ENCODE peak calls at places on chromosomes 13 and 19, in five cellular contexts. L, M, A, C and B are unnamed samples. For H3K27me3 and H3K4me1, the result is how much of the 10 kb centered on the place peaks cover.

GRCh38 chr19:20969898-20970297 is 46.8 kb downstream of the ZNF85 start:
- DNase-seq in M (no peak), C (no peak), L (no peak), A (no peak), B (no peak)

GRCh38 chr19:14048439-14049153 is 13.3 kb downstream of the PALM3 start:
- DNase-seq in A (no peak), M (peak), C (peak), L (no peak), B (peak)

GRCh38 chr19:13363235-13363634 is 143.0 kb downstream of the CACNA1A start:
- DNase-seq in C (no peak), L (no peak), A (no peak), M (no peak), B (no peak)

GRCh38 chr19:58054792-58055482 is 4.1 kb upstream of the ZNF135 start:
- DNase-seq in C (no peak), L (no peak), M (peak), A (no peak), B (peak)

GRCh38 chr19:13018037-13018914 is 23.0 kb downstream of the NFIX start:
- DNase-seq in C (no peak), M (peak), L (no peak), A (no peak), B (no peak)

GRCh38 chr13:39825886-39826285 is 170.4 kb downstream of the COG6 start:
- DNase-seq in C (no peak), M (no peak), L (no peak), A (no peak), B (no peak)

GRCh38 chr19:3253270-3253669 is 28.8 kb downstream of the CELF5 start:
- DNase-seq in L (peak), M (no peak), A (no peak), C (no peak), B (no peak)

GRCh38 chr19:5292843-5293606 is 47.6 kb downstream of the PTPRS start:
- DNase-seq in C (peak), A (no peak), M (peak), L (no peak), B (peak)

GRCh38 chr19:17332360-17332676 is 2.3 kb downstream of the ANO8 start:
- DNase-seq in C (no peak), M (no peak), L (no peak), A (no peak), B (no peak)

GRCh38 chr19:17331254-17331558 is 3.4 kb downstream of the ANO8 start:
- DNase-seq in C (no peak), L (no peak), M (no peak), A (no peak), B (no peak)

GRCh38 chr19:17329768-17330545 is 4.7 kb downstream of the ANO8 start:
- DNase-seq in C (no peak), M (no peak), A (peak), L (no peak), B (no peak)

GRCh38 chr19:17329061-17329767 is 5.4 kb downstream of the ANO8 start:
- DNase-seq in C (no peak), M (peak), A (peak), L (no peak), B (no peak)

GRCh38 chr19:17330546-17331253 is 4.0 kb downstream of the ANO8 start:
- DNase-seq in A (no peak), C (no peak), M (no peak), L (no peak), B (no peak)
- H3K27me3 ChIP-seq in A (under half), C (under half), M (under half), L (under half), B (under half)

DNA sequence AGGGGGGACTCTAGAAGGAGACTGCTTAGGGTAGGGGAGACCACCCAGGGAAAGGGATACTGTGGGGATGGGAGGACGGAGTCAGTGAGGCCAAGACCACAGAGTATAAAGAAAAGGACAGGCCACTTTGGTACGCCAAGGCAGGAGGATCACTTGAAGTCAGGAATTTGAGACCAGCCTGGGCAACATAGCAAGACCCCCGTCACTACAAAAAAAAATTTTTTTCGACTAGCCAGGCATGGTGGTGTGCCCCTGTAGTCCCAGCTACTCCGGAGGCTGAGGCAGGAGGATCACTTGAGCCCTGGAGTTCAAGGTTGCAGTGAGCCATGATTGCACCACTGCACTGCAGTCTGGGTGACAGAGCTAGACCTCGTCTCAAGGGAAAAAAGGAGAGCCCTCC is 6.6 kb downstream of the IFNL3 start:
- DNase-seq in L (no peak), A (no peak), M (no peak), C (no peak), B (no peak)
- H3K27ac ChIP-seq in L (no peak), A (no peak), M (no peak), C (no peak), B (no peak)

DNA sequence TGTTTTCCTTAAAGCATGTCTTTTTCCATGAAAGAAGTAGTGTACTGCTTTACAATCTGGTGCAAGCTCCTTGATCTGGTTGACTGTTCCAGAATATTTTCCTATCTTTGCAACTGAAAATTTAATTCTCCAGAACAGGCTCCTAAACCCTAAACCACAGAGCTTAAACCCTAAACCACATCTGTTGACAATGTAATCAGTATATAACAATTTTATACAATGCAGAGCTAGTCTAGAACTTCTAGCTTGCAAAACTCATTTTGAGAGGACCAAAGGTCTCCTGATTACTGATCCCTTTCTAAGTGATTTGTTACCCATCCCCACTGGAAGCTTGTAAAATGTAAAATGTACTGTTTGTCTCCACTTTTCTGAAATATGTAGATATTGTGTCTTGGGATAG is 74.4 kb downstream of the CDK8 start:
- DNase-seq in A (no peak), L (no peak), M (no peak), C (no peak), B (no peak)
- H3K4me1 ChIP-seq in A (under half), L (under half), M (under half), C (under half), B (under half)

DNA sequence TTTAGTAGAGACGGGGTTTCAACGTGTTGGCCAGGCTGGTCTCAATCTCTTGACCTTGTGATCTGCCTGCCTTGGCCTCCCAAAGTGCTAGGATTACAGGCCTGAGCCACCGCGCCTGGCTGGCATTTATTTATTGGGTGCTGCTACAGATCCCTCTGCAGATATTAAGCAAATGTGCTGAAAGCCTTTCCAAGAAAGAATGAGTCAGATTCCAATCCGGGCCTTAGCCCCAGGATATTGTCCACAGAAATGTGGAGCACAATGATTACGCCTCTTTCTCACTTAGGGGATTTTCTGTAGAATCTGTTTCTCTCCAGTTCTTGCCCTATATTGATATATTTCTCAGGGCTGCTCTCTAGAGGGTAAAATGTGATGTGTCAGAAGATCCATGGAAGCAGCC is 24.7 kb upstream of the IGFL4 start:
- DNase-seq in A (no peak), C (no peak), L (no peak), M (no peak), B (no peak)
- H3K27me3 ChIP-seq in A (under half), C (under half), L (half or more), M (under half), B (under half)